ENCODE peak calls at places on chromosomes 12 and 14, in nine cellular contexts. F is transverse colon, R is OCI-LY7, Q is cardiac muscle cell, P is ovary, L is fibroblast of lung, O is MM.1S, W is heart right ventricle, A is IMR-90. J is an unnamed sample. For H3K4me1, the result is how much of the 10 kb centered on the place peaks cover.

GRCh38 chr12:53174881-53175491 is 5.5 kb upstream of the ZNF740 start:
- DNase-seq in F (no peak), R (peak), Q (peak), P (no peak), L (peak), O (peak), W (no peak), A (peak), J (no peak)

GRCh38 chr14:88798161-88798560 is 5.4 kb upstream of the EML5 start:
- DNase-seq in F (no peak), R (no peak), Q (no peak), P (no peak), L (no peak), O (no peak), W (no peak), A (no peak), J (no peak)

GRCh38 chr12:89492883-89493282 is 31.7 kb downstream of the GALNT4 start:
- DNase-seq in F (peak), R (no peak), Q (peak), P (no peak), L (no peak), O (no peak), W (no peak), A (no peak), J (no peak)

GRCh38 chr14:33567736-33568124 is 383.1 kb downstream of the EGLN3 start:
- DNase-seq in F (no peak), R (no peak), Q (no peak), P (no peak), L (peak), O (no peak), W (no peak), A (no peak), J (no peak)

GRCh38 chr14:50452979-50453705 is 56.5 kb upstream of the CDKL1 start:
- DNase-seq in F (no peak), R (no peak), Q (no peak), P (no peak), L (peak), O (no peak), W (no peak), A (peak), J (no peak)

GRCh38 chr12:111313833-111314259 is 55.0 kb downstream of the PHETA1 start:
- DNase-seq in F (peak), R (peak), Q (peak), P (peak), L (peak), O (peak), W (peak), A (peak), J (peak)

GRCh38 chr12:13661005-13661887 is 320.2 kb downstream of the GRIN2B start:
- DNase-seq in F (peak), R (peak), Q (peak), P (peak), L (peak), O (peak), W (peak), A (peak), J (no peak)

GRCh38 chr14:50417853-50418252 is 21.2 kb upstream of the CDKL1 start:
- DNase-seq in F (no peak), R (no peak), Q (no peak), P (no peak), L (peak), O (no peak), W (no peak), A (peak), J (no peak)

GRCh38 chr12:116533343-116534248 is 25.6 kb upstream of the MAP1LC3B2 start:
- DNase-seq in F (peak), R (peak), Q (peak), P (peak), L (peak), O (peak), W (peak), A (peak), J (peak)

GRCh38 chr14:100271247-100271939 is 32.4 kb downstream of the YY1 start:
- DNase-seq in F (peak), R (peak), Q (no peak), P (no peak), L (peak), O (no peak), W (no peak), A (no peak), J (no peak)

GRCh38 chr12:58871557-58871956 is 48.7 kb downstream of the LRIG3 start:
- DNase-seq in F (no peak), R (no peak), Q (no peak), P (no peak), L (peak), O (no peak), W (no peak), A (no peak), J (no peak)

GRCh38 chr12:92505373-92506340 is 197.1 kb upstream of the PLEKHG7 start:
- DNase-seq in F (peak), R (peak), Q (no peak), P (peak), L (peak), O (no peak), W (peak), A (peak), J (peak)

GRCh38 chr12:67137256-67137655 is 131.9 kb upstream of the CAND1 start:
- DNase-seq in F (no peak), R (no peak), Q (no peak), P (no peak), L (no peak), O (no peak), W (no peak), A (no peak), J (no peak)

GRCh38 chr12:52436000-52436827 is 2.0 kb upstream of the KRT75 start:
- DNase-seq in F (no peak), R (no peak), Q (peak), P (no peak), L (no peak), O (no peak), W (no peak), A (peak), J (no peak)

GRCh38 chr12:108638141-108638823 is 4.6 kb upstream of the SELPLG start:
- DNase-seq in F (peak), R (peak), Q (no peak), P (peak), L (no peak), O (no peak), W (peak), A (no peak), J (peak)

DNA sequence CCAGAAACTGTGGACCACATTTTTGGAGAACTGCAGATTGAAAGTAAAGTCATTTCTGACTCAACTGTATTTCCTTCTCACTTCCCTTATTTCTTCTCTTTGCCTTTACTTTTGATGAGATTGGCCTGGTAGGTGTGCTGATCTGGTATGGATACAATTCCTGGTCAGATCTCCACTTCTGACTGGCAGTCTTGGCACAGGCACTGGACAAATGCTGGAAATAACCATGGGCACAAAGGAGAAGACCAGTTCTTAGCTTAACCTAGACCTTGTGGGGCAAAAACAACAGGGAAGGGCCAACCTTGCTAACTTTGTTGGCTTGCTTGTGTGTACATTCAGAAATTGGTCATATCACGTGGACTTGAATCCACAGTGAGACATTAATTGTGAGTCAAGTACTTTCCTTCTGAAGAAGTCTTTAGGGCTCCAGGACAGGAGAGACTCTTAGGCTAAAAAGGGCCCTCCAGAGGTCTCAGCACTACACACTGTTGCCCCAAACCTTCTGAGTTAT is 75.0 kb downstream of the DIP2B start:
- DNase-seq in F (no peak), R (peak), Q (no peak), P (no peak), L (no peak), O (no peak), W (no peak), A (peak), J (no peak)
- H3K27ac ChIP-seq in F (no peak), R (no peak), Q (peak), P (no peak), L (no peak), O (no peak), W (no peak), A (no peak), J (no peak)

GRCh38 chr12:12520278-12520677 is 42.4 kb downstream of the DUSP16 start:
- DNase-seq in F (no peak), R (no peak), Q (no peak), P (no peak), L (no peak), O (no peak), W (no peak), A (no peak), J (no peak)
- H3K4me1 ChIP-seq in F (under half), R (under half), Q (under half), P (under half), L (under half), O (under half), W (under half), A (under half), J (under half)

GRCh38 chr14:38723277-38723676 is 379.8 kb downstream of the SEC23A start:
- DNase-seq in F (no peak), R (no peak), Q (no peak), P (no peak), L (no peak), O (no peak), W (no peak), A (no peak), J (no peak)
- TF ChIP-seq CTCF in F (no peak), R (peak), Q (no peak), P (no peak), L (no peak), O (no peak), W (no peak), A (no peak), J (no peak)

GRCh38 chr14:83558946-83559345 is 1971.0 kb upstream of the FLRT2 start:
- DNase-seq in F (no peak), R (no peak), Q (no peak), P (no peak), L (no peak), O (no peak), W (no peak), A (no peak), J (no peak)
- H3K27ac ChIP-seq in F (no peak), R (no peak), Q (no peak), P (no peak), L (no peak), O (no peak), W (no peak), A (no peak), J (no peak)

GRCh38 chr14:74977164-74977900 is 21.9 kb upstream of the PGF start:
- DNase-seq in F (no peak), R (no peak), Q (no peak), P (no peak), L (no peak), O (no peak), W (no peak), A (no peak), J (no peak)
- H3K4me1 ChIP-seq in F (under half), R (under half), Q (under half), P (under half), L (under half), O (under half), W (half or more), A (under half), J (under half)

GRCh38 chr12:4027412-4027811 is 154.2 kb upstream of the PARP11 start:
- DNase-seq in F (no peak), R (no peak), Q (no peak), P (no peak), L (no peak), O (no peak), W (no peak), A (peak), J (no peak)

GRCh38 chr12:4026476-4026875 is 153.3 kb upstream of the PARP11 start:
- DNase-seq in F (no peak), R (no peak), Q (no peak), P (no peak), L (no peak), O (no peak), W (no peak), A (no peak), J (no peak)

GRCh38 chr12:4025420-4026358 is 152.5 kb upstream of the PARP11 start:
- DNase-seq in F (no peak), R (no peak), Q (peak), P (peak), L (no peak), O (no peak), W (no peak), A (no peak), J (no peak)

GRCh38 chr12:4024701-4025419 is 151.7 kb upstream of the PARP11 start:
- DNase-seq in F (no peak), R (no peak), Q (no peak), P (no peak), L (no peak), O (no peak), W (no peak), A (no peak), J (no peak)
- TF ChIP-seq CTCF in F (no peak), R (no peak), Q (no peak), P (no peak), L (no peak), O (no peak), W (no peak), A (no peak), J (no peak)

GRCh38 chr14:24189460-24189859 is 844 bp upstream of the IPO4 start:
- DNase-seq in F (no peak), R (no peak), Q (no peak), P (no peak), L (no peak), O (no peak), W (no peak), A (no peak), J (no peak)
- H3K27ac ChIP-seq in F (peak), R (peak), Q (peak), P (no peak), L (no peak), O (peak), W (peak), A (no peak), J (no peak)

GRCh38 chr14:82094819-82095218 is 561.2 kb upstream of the SEL1L start:
- DNase-seq in F (no peak), R (no peak), Q (no peak), P (no peak), L (no peak), O (no peak), W (no peak), A (no peak), J (no peak)
- H3K4me1 ChIP-seq in F (under half), R (under half), Q (under half), P (under half), L (under half), O (under half), W (under half), A (under half), J (under half)

GRCh38 chr12:5912437-5913334 is 32.4 kb downstream of the ANO2 start:
- DNase-seq in F (no peak), R (no peak), Q (peak), P (no peak), L (no peak), O (peak), W (no peak), A (no peak), J (peak)
- TF ChIP-seq CTCF in F (no peak), R (peak), Q (peak), P (no peak), L (peak), O (peak), W (no peak), A (peak), J (no peak)

GRCh38 chr14:90626550-90626949 is 189.7 kb downstream of the TTC7B start:
- DNase-seq in F (peak), R (no peak), Q (no peak), P (no peak), L (no peak), O (no peak), W (no peak), A (no peak), J (no peak)

GRCh38 chr14:90624732-90625444 is 191.3 kb downstream of the TTC7B start:
- DNase-seq in F (no peak), R (no peak), Q (peak), P (no peak), L (peak), O (no peak), W (no peak), A (peak), J (no peak)

GRCh38 chr14:90621205-90621600 is 195.0 kb downstream of the TTC7B start:
- DNase-seq in F (no peak), R (no peak), Q (no peak), P (no peak), L (no peak), O (no peak), W (no peak), A (no peak), J (no peak)

GRCh38 chr14:90625445-90625844 is 190.8 kb downstream of the TTC7B start:
- DNase-seq in F (no peak), R (no peak), Q (no peak), P (no peak), L (no peak), O (no peak), W (no peak), A (no peak), J (no peak)

DNA sequence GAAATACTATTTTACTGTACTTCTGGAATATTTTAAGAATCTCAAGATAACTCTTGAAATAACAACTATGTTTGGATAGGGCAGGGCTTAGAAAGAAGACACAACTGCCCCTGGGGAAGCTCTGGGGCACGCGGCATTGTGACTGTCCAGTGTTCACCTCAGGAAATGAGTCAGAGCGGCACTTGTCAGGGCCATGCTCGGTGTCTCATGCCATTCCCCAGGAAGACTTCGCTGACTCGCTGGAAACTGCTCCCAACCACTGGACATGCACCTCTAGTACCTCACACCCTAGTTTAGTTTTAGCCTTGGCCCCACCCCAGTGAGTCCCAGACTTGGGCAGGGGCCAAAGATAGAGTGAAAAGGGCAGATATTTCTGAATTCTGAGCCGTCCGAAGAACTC is 192.0 kb downstream of the TTC7B start:
- DNase-seq in F (no peak), R (no peak), Q (no peak), P (no peak), L (no peak), O (no peak), W (peak), A (peak), J (peak)
- H3K27ac ChIP-seq in F (peak), R (no peak), Q (peak), P (no peak), L (no peak), O (no peak), W (peak), A (no peak), J (no peak)